ENCODE peak calls at places on chromosomes 6 and 20, in nine cellular contexts. One of them, this sample, is unnamed.

GRCh38 chr20:59810376-59811187 is 122.9 kb downstream of the SYCP2 start:
- DNase-seq in ecto neural progenitor cell: peak
- DNase-seq in GDM1: no peak
- DNase-seq in psoas muscle: no peak
- DNase-seq in cardiac fibroblast: no peak
- DNase-seq in KBM-7: no peak
- DNase-seq in A549: no peak
- DNase-seq in AG09309: no peak
- DNase-seq in transverse colon: no peak
- DNase-seq in this sample: no peak

GRCh38 chr20:62704341-62704948 is 4.2 kb upstream of the NTSR1 start:
- DNase-seq in ecto neural progenitor cell: no peak
- DNase-seq in GDM1: no peak
- DNase-seq in psoas muscle: peak
- DNase-seq in cardiac fibroblast: peak
- DNase-seq in KBM-7: peak
- DNase-seq in A549: peak
- DNase-seq in AG09309: peak
- DNase-seq in transverse colon: peak
- DNase-seq in this sample: peak

GRCh38 chr6:37283786-37284185 is 25.8 kb upstream of the TMEM217 start:
- DNase-seq in ecto neural progenitor cell: no peak
- DNase-seq in GDM1: no peak
- DNase-seq in psoas muscle: peak
- DNase-seq in cardiac fibroblast: no peak
- DNase-seq in KBM-7: no peak
- DNase-seq in A549: no peak
- DNase-seq in AG09309: no peak
- DNase-seq in transverse colon: peak
- DNase-seq in this sample: no peak

GRCh38 chr6:148323344-148323743 is 19.3 kb upstream of the SASH1 start:
- DNase-seq in ecto neural progenitor cell: no peak
- DNase-seq in GDM1: no peak
- DNase-seq in psoas muscle: no peak
- DNase-seq in cardiac fibroblast: peak
- DNase-seq in KBM-7: no peak
- DNase-seq in A549: no peak
- DNase-seq in AG09309: peak
- DNase-seq in transverse colon: no peak
- DNase-seq in this sample: no peak

GRCh38 chr6:44779130-44779826 is 391.8 kb downstream of the CDC5L start:
- DNase-seq in ecto neural progenitor cell: no peak
- DNase-seq in GDM1: no peak
- DNase-seq in psoas muscle: no peak
- DNase-seq in cardiac fibroblast: no peak
- DNase-seq in KBM-7: no peak
- DNase-seq in A549: no peak
- DNase-seq in AG09309: no peak
- DNase-seq in transverse colon: no peak
- DNase-seq in this sample: no peak

GRCh38 chr6:85357651-85358050 is 92.2 kb upstream of the NT5E start:
- DNase-seq in ecto neural progenitor cell: no peak
- DNase-seq in GDM1: no peak
- DNase-seq in psoas muscle: no peak
- DNase-seq in cardiac fibroblast: no peak
- DNase-seq in KBM-7: no peak
- DNase-seq in A549: no peak
- DNase-seq in AG09309: no peak
- DNase-seq in transverse colon: no peak
- DNase-seq in this sample: no peak

GRCh38 chr20:16553684-16554083 is 19.6 kb downstream of the KIF16B start:
- DNase-seq in ecto neural progenitor cell: no peak
- DNase-seq in GDM1: no peak
- DNase-seq in psoas muscle: no peak
- DNase-seq in cardiac fibroblast: no peak
- DNase-seq in KBM-7: no peak
- DNase-seq in A549: no peak
- DNase-seq in AG09309: no peak
- DNase-seq in transverse colon: no peak
- DNase-seq in this sample: no peak

GRCh38 chr6:11202513-11203305 is 29.8 kb downstream of the NEDD9 start:
- DNase-seq in ecto neural progenitor cell: peak
- DNase-seq in GDM1: no peak
- DNase-seq in psoas muscle: no peak
- DNase-seq in cardiac fibroblast: no peak
- DNase-seq in KBM-7: no peak
- DNase-seq in A549: no peak
- DNase-seq in AG09309: no peak
- DNase-seq in transverse colon: no peak
- DNase-seq in this sample: no peak

GRCh38 chr6:141107562-141108160 is 1025.1 kb upstream of the GJE1 start:
- DNase-seq in ecto neural progenitor cell: no peak
- DNase-seq in GDM1: no peak
- DNase-seq in psoas muscle: no peak
- DNase-seq in cardiac fibroblast: peak
- DNase-seq in KBM-7: no peak
- DNase-seq in A549: no peak
- DNase-seq in AG09309: no peak
- DNase-seq in transverse colon: no peak
- DNase-seq in this sample: no peak

GRCh38 chr6:24574809-24575208 is 71.2 kb downstream of the KIAA0319 start:
- DNase-seq in ecto neural progenitor cell: no peak
- DNase-seq in GDM1: no peak
- DNase-seq in psoas muscle: no peak
- DNase-seq in cardiac fibroblast: no peak
- DNase-seq in KBM-7: no peak
- DNase-seq in A549: no peak
- DNase-seq in AG09309: no peak
- DNase-seq in transverse colon: no peak
- DNase-seq in this sample: no peak

GRCh38 chr6:155354167-155354566 is 39.9 kb upstream of the TFB1M start:
- DNase-seq in ecto neural progenitor cell: no peak
- DNase-seq in GDM1: no peak
- DNase-seq in psoas muscle: no peak
- DNase-seq in cardiac fibroblast: no peak
- DNase-seq in KBM-7: no peak
- DNase-seq in A549: no peak
- DNase-seq in AG09309: no peak
- DNase-seq in transverse colon: no peak
- DNase-seq in this sample: no peak

GRCh38 chr6:100491947-100492670 is 27.4 kb upstream of the SIM1 start:
- DNase-seq in ecto neural progenitor cell: no peak
- DNase-seq in GDM1: no peak
- DNase-seq in psoas muscle: no peak
- DNase-seq in cardiac fibroblast: no peak
- DNase-seq in KBM-7: no peak
- DNase-seq in A549: no peak
- DNase-seq in AG09309: no peak
- DNase-seq in transverse colon: no peak
- DNase-seq in this sample: no peak